ENCODE peak calls at places on chromosomes 12 and 14, in six cellular contexts. A is effector CD4-positive, alpha-beta T cell; N is CD4-positive, CD25-positive, alpha-beta regulatory T cell; E is HTR-8/SVneo; P is amniotic stem cell; O is SK-N-MC. F is an unnamed sample.

GRCh38 chr14:78835052-78835451 is 664.9 kb downstream of the NRXN3 start:
- DNase-seq in A (no peak), N (no peak), E (no peak), P (no peak), O (no peak), F (no peak)

GRCh38 chr12:112837629-112838191 is 46.2 kb downstream of the RPH3A start:
- DNase-seq in A (no peak), N (no peak), E (peak), P (no peak), O (peak), F (no peak)

GRCh38 chr12:100591979-100592378 is 18.5 kb downstream of the GAS2L3 start:
- DNase-seq in A (no peak), N (no peak), E (no peak), P (no peak), O (no peak), F (no peak)

GRCh38 chr12:30752255-30752654 is 2.5 kb downstream of the CAPRIN2 start:
- DNase-seq in A (no peak), N (no peak), E (no peak), P (no peak), O (no peak), F (no peak)

GRCh38 chr12:74292351-74293194 is 245.1 kb upstream of the ATXN7L3B start:
- DNase-seq in A (no peak), N (no peak), E (no peak), P (no peak), O (no peak), F (no peak)

GRCh38 chr12:99771659-99772058 is 124.1 kb downstream of the GARIN6 start:
- DNase-seq in A (no peak), N (no peak), E (no peak), P (no peak), O (no peak), F (no peak)

GRCh38 chr14:100622234-100622633 is 35.0 kb upstream of the BEGAIN start:
- DNase-seq in A (no peak), N (no peak), E (no peak), P (no peak), O (no peak), F (no peak)

GRCh38 chr12:76643438-76643837 is 83.9 kb upstream of the OSBPL8 start:
- DNase-seq in A (no peak), N (no peak), E (no peak), P (no peak), O (no peak), F (no peak)

GRCh38 chr14:90154110-90154509 is 92.3 kb downstream of the KCNK13 start:
- DNase-seq in A (no peak), N (no peak), E (no peak), P (no peak), O (no peak), F (no peak)

GRCh38 chr14:91350813-91351507 is 66.7 kb downstream of the CCDC88C start:
- DNase-seq in A (peak), N (peak), E (no peak), P (no peak), O (no peak), F (no peak)

GRCh38 chr12:118541945-118542344 is 165.6 kb downstream of the SUDS3 start:
- DNase-seq in A (no peak), N (no peak), E (no peak), P (no peak), O (no peak), F (no peak)

GRCh38 chr14:58272589-58273372 is 25.6 kb upstream of the ARID4A start:
- DNase-seq in A (no peak), N (no peak), E (no peak), P (no peak), O (no peak), F (peak)

GRCh38 chr12:87943666-87944065 is 85.5 kb downstream of the C12orf50 start:
- DNase-seq in A (no peak), N (no peak), E (no peak), P (no peak), O (no peak), F (no peak)

GRCh38 chr12:31324845-31325523 is 966 bp downstream of the SINHCAF start:
- DNase-seq in A (peak), N (peak), E (no peak), P (no peak), O (no peak), F (peak)

GRCh38 chr12:124236651-124237050 is 58.2 kb upstream of the RFLNA start:
- DNase-seq in A (no peak), N (no peak), E (no peak), P (peak), O (no peak), F (no peak)

GRCh38 chr14:99624024-99624423 is 20.0 kb upstream of the CCDC85C start:
- DNase-seq in A (no peak), N (no peak), E (no peak), P (no peak), O (no peak), F (no peak)

GRCh38 chr12:88451254-88451653 is 129.0 kb downstream of the KITLG start:
- DNase-seq in A (no peak), N (no peak), E (no peak), P (no peak), O (no peak), F (no peak)

GRCh38 chr12:79782197-79782890 is 91.6 kb upstream of the PAWR start:
- DNase-seq in A (no peak), N (no peak), E (no peak), P (peak), O (no peak), F (no peak)